ENCODE peak calls at places on chromosomes 1 and 21, in four cellular contexts. One of them, this sample, is unnamed.

GRCh38 chr1:71980543-71980942 is 301.8 kb downstream of the NEGR1 start:
- DNase-seq in thyroid gland: no peak
- DNase-seq in psoas muscle: no peak
- DNase-seq in RWPE1: no peak
- DNase-seq in this sample: no peak

GRCh38 chr1:192954705-192955265 is 104.4 kb downstream of the UCHL5 start:
- DNase-seq in psoas muscle: no peak
- DNase-seq in thyroid gland: no peak
- DNase-seq in RWPE1: no peak
- DNase-seq in this sample: no peak

GRCh38 chr1:17577907-17578297 is 38.4 kb downstream of the ARHGEF10L start:
- DNase-seq in thyroid gland: no peak
- DNase-seq in RWPE1: no peak
- DNase-seq in psoas muscle: no peak
- DNase-seq in this sample: no peak

GRCh38 chr21:39385299-39386145 is 36.6 kb upstream of the HMGN1 start:
- DNase-seq in RWPE1: no peak
- DNase-seq in thyroid gland: peak; percentile 80
- DNase-seq in psoas muscle: peak; percentile 83
- DNase-seq in this sample: no peak

GRCh38 chr21:42257091-42257760 is 38.3 kb downstream of the ABCG1 start:
- DNase-seq in thyroid gland: no peak
- DNase-seq in psoas muscle: no peak
- DNase-seq in RWPE1: no peak
- DNase-seq in this sample: no peak

GRCh38 chr1:24457866-24458265 is 42.3 kb downstream of the NIPAL3 start:
- DNase-seq in psoas muscle: no peak
- DNase-seq in RWPE1: no peak
- DNase-seq in thyroid gland: no peak
- DNase-seq in this sample: no peak

GRCh38 chr1:9538669-9539164 is 548 bp upstream of the SLC25A33 start:
- DNase-seq in RWPE1: no peak
- DNase-seq in thyroid gland: peak; percentile 32
- DNase-seq in psoas muscle: peak; percentile 30
- DNase-seq in this sample: no peak

GRCh38 chr1:91278754-91279153 is 125.9 kb downstream of the HFM1 start:
- DNase-seq in psoas muscle: no peak
- DNase-seq in RWPE1: no peak
- DNase-seq in thyroid gland: no peak
- DNase-seq in this sample: no peak

GRCh38 chr1:196143602-196144342 is 464.5 kb downstream of the KCNT2 start:
- DNase-seq in psoas muscle: no peak
- DNase-seq in RWPE1: no peak
- DNase-seq in thyroid gland: no peak
- DNase-seq in this sample: no peak

GRCh38 chr1:40583980-40584379 is 52.5 kb downstream of the ZNF684 start:
- DNase-seq in thyroid gland: no peak
- DNase-seq in psoas muscle: no peak
- DNase-seq in RWPE1: no peak
- DNase-seq in this sample: no peak

GRCh38 chr1:100130552-100131077 is 2.1 kb downstream of the SASS6 start:
- DNase-seq in thyroid gland: no peak
- DNase-seq in RWPE1: no peak
- DNase-seq in psoas muscle: no peak
- DNase-seq in this sample: no peak

GRCh38 chr1:4482526-4482925 is 171.9 kb upstream of the AJAP1 start:
- DNase-seq in psoas muscle: no peak
- DNase-seq in RWPE1: no peak
- DNase-seq in thyroid gland: no peak
- DNase-seq in this sample: no peak

GRCh38 chr1:78214334-78214733 is 168.6 kb downstream of the GIPC2 start:
- DNase-seq in psoas muscle: no peak
- DNase-seq in thyroid gland: no peak
- DNase-seq in RWPE1: no peak
- DNase-seq in this sample: no peak

GRCh38 chr1:17279001-17279830 is 28.8 kb upstream of the PADI4 start:
- DNase-seq in psoas muscle: no peak
- DNase-seq in RWPE1: no peak
- DNase-seq in thyroid gland: no peak
- DNase-seq in this sample: no peak

GRCh38 chr1:25083481-25084345 is 148.6 kb downstream of the SYF2 start:
- DNase-seq in thyroid gland: no peak
- DNase-seq in RWPE1: no peak
- DNase-seq in psoas muscle: no peak
- DNase-seq in this sample: no peak

GRCh38 chr1:188668083-188668482 is 1809.6 kb downstream of the BRINP3 start:
- DNase-seq in thyroid gland: no peak
- DNase-seq in psoas muscle: no peak
- DNase-seq in RWPE1: peak; percentile 10
- DNase-seq in this sample: no peak

GRCh38 chr1:119008483-119009299 is 20.5 kb upstream of the TBX15 start:
- DNase-seq in thyroid gland: no peak
- DNase-seq in psoas muscle: no peak
- DNase-seq in RWPE1: peak; percentile 60
- DNase-seq in this sample: no peak

GRCh38 chr1:24639881-24640280 is 3.2 kb upstream of the SRRM1 start:
- DNase-seq in psoas muscle: no peak
- DNase-seq in thyroid gland: no peak
- DNase-seq in RWPE1: no peak
- DNase-seq in this sample: peak; percentile 22

GRCh38 chr1:184014271-184014670 is 23.3 kb downstream of the COLGALT2 start:
- DNase-seq in psoas muscle: no peak
- DNase-seq in RWPE1: no peak
- DNase-seq in thyroid gland: no peak
- DNase-seq in this sample: no peak

GRCh38 chr1:172354291-172354940 is 66.1 kb upstream of the C1orf105 start:
- DNase-seq in psoas muscle: no peak
- DNase-seq in thyroid gland: no peak
- DNase-seq in RWPE1: no peak
- DNase-seq in this sample: no peak

GRCh38 chr1:27884182-27884954 is 12.0 kb downstream of the THEMIS2 start:
- DNase-seq in RWPE1: no peak
- DNase-seq in thyroid gland: no peak
- DNase-seq in psoas muscle: no peak
- DNase-seq in this sample: no peak

GRCh38 chr1:246518456-246519205 is 11.6 kb upstream of the SMYD3 start:
- DNase-seq in psoas muscle: no peak
- DNase-seq in thyroid gland: no peak
- DNase-seq in RWPE1: no peak
- DNase-seq in this sample: no peak

GRCh38 chr1:58718435-58718834 is 18.6 kb upstream of the MYSM1 start:
- DNase-seq in RWPE1: no peak
- DNase-seq in psoas muscle: no peak
- DNase-seq in thyroid gland: no peak
- DNase-seq in this sample: no peak
- H3K27ac ChIP-seq in RWPE1: no peak overlapping the region
- H3K27ac ChIP-seq in psoas muscle: no peak overlapping the region
- H3K27ac ChIP-seq in thyroid gland: no peak overlapping the region
- H3K27ac ChIP-seq in this sample: no peak overlapping the region

DNA sequence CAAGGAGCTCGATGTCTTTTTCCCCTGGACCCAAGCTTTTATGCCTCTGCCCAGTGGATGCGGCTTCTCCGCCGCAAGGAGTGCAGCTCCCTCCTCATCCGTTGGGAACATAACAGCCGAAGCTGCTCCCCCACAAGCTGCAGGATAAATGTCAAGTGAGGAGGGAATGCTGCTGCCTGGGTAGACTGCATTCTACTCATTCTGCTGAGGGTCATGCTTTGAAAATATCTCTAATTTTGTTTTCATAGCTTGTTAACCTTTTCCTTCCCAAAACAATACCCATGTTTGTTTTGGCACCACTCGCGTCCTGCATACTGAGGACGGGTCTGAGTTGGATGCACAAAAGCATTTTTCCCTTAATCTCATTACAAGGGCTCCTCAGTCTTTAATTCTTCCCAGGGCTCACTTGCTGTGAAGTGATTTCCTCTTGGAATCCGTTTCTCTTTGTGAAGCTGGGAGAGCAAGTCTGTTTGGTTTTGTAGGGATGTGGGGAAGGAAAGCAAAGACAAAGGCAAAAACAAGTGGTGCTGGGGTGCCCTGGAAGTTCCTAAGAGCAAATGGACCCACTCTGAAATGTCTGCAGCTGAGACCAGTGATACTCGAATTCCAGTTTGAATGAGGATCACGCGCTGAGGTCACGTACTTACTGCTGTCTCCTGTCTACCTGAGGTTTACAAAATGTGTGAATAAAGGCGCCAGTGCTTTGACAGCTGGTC is 134.0 kb upstream of the IRF2BP2 start:
- DNase-seq in thyroid gland: peak; percentile 53
- DNase-seq in psoas muscle: no peak
- DNase-seq in RWPE1: no peak
- DNase-seq in this sample: no peak
- H3K27ac ChIP-seq in thyroid gland: peak overlapping the region; percentile 75
- H3K27ac ChIP-seq in psoas muscle: no peak overlapping the region
- H3K27ac ChIP-seq in RWPE1: no peak overlapping the region
- H3K27ac ChIP-seq in this sample: no peak overlapping the region

GRCh38 chr21:34615487-34615814 is 538 bp upstream of the RCAN1 start:
- DNase-seq in psoas muscle: no peak
- DNase-seq in RWPE1: no peak
- DNase-seq in thyroid gland: no peak
- DNase-seq in this sample: no peak
- H3K27ac ChIP-seq in psoas muscle: peak overlapping the region; percentile 83
- H3K27ac ChIP-seq in RWPE1: peak overlapping the region; percentile 72
- H3K27ac ChIP-seq in thyroid gland: peak overlapping the region; percentile 83
- H3K27ac ChIP-seq in this sample: peak overlapping the region; percentile 42

GRCh38 chr1:51235611-51236547 is at the start of gene RNF11:
- DNase-seq in psoas muscle: peak; percentile 95
- DNase-seq in thyroid gland: peak; percentile 96
- DNase-seq in RWPE1: peak; percentile 85
- DNase-seq in this sample: peak; percentile 41

GRCh38 chr1:51234721-51235425 is 1.2 kb upstream of the RNF11 start:
- DNase-seq in psoas muscle: peak; percentile 78
- DNase-seq in thyroid gland: peak; percentile 89
- DNase-seq in RWPE1: no peak
- DNase-seq in this sample: no peak

GRCh38 chr1:51237714-51238403 is 1.8 kb downstream of the RNF11 start:
- DNase-seq in psoas muscle: no peak
- DNase-seq in RWPE1: no peak
- DNase-seq in thyroid gland: peak; percentile 39
- DNase-seq in this sample: no peak

GRCh38 chr1:51237313-51237700 is 1.2 kb downstream of the RNF11 start:
- DNase-seq in thyroid gland: no peak
- DNase-seq in RWPE1: peak; percentile 49
- DNase-seq in psoas muscle: no peak
- DNase-seq in this sample: no peak

GRCh38 chr1:51236548-51237312 is 657 bp downstream of the RNF11 start:
- DNase-seq in psoas muscle: peak; percentile 38
- DNase-seq in thyroid gland: peak; percentile 43
- DNase-seq in RWPE1: peak; percentile 60
- DNase-seq in this sample: no peak
- H3K27ac ChIP-seq in psoas muscle: peak overlapping the region; percentile 97
- H3K27ac ChIP-seq in thyroid gland: peak overlapping the region; percentile 97
- H3K27ac ChIP-seq in RWPE1: peak overlapping the region; percentile 88
- H3K27ac ChIP-seq in this sample: peak overlapping the region; percentile 92

DNA sequence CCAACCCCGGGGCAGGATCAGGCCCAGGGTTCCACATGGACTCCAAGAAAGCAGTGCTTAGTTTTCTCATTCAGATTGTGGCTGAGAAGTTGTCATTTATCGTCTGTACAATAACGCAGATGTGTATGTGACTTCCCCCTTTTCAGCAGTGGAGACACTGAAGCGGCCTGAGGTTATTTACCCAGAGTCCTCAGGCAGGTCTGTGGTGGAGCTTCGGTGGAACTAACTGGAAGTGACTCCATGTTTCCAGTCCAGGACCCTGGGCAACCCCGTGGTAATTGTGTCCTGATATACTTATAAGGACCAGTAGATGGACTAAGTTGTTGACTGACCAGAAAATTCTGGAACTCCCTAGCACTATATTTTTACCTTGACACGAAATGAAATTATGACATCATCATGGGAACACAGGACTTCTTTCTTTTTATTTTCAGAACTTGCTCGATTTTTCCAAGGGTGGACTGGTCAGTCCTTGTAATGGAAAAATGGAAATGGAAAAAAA is 1.0 kb upstream of the IER5 start:
- DNase-seq in thyroid gland: no peak
- DNase-seq in psoas muscle: no peak
- DNase-seq in RWPE1: no peak
- DNase-seq in this sample: no peak
- H3K27ac ChIP-seq in thyroid gland: no peak overlapping the region
- H3K27ac ChIP-seq in psoas muscle: peak overlapping the region; percentile 97
- H3K27ac ChIP-seq in RWPE1: peak overlapping the region; percentile 92
- H3K27ac ChIP-seq in this sample: peak overlapping the region; percentile 92

DNA sequence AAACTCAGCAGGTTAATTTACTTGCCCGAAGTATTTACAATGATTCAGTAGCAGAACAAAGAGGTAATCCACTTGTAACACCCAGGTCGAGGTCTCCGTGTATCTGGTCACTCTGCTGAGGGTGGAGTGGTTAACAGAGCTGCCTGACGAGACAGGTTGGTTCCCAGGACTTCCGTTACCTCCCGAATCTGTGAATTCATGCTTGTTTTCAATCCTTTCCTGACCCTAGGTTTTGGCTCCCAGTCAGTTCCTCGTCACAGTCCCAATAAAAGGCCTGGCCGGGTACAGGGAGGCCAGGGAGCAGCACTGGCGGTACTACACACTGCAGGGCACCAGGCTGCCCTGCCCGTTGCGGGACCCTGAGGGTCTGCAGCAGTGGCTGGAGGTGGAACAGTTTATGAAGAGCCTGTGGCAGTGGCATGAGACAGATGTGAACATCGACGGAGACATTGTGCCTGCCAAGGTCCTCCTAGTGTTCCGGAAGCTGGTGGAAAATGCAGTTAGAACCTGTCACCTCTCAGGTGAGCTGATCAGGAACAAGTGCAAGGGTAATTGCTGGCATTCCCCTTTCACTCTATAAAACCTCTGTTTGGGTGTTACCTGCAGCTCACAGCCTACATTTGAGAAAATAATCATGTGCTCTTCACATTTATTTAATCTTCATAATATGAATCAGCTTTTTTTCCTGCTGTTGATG is 12.8 kb downstream of the MAB21L3 start:
- DNase-seq in psoas muscle: no peak
- DNase-seq in thyroid gland: no peak
- DNase-seq in RWPE1: no peak
- DNase-seq in this sample: no peak
- H3K27ac ChIP-seq in psoas muscle: no peak overlapping the region
- H3K27ac ChIP-seq in thyroid gland: no peak overlapping the region
- H3K27ac ChIP-seq in RWPE1: no peak overlapping the region
- H3K27ac ChIP-seq in this sample: peak overlapping the region; percentile 25

GRCh38 chr1:19643602-19644419 is at the start of gene NBL1:
- DNase-seq in RWPE1: peak; percentile 77
- DNase-seq in psoas muscle: peak; percentile 75
- DNase-seq in thyroid gland: peak; percentile 63
- DNase-seq in this sample: no peak
- H3K27ac ChIP-seq in RWPE1: peak within 1 kb of the TSS; percentile 93
- H3K27ac ChIP-seq in psoas muscle: peak within 1 kb of the TSS; percentile 72
- H3K27ac ChIP-seq in thyroid gland: peak within 1 kb of the TSS; percentile 82
- H3K27ac ChIP-seq in this sample: peak within 1 kb of the TSS; percentile 81

This sample was measured in epithelial cell of prostate.